ENCODE peak calls at places on chromosome 20, in nine cellular contexts. E, U, Q, Y, B, N, S, W and C are unnamed samples.

GRCh38 chr20:3406481-3407425 is 716 bp downstream of the DNAAF9 start:
- DNase-seq in S (no peak), Y (peak; percentile 79), E (peak; percentile 51), N (peak; percentile 87), B (no peak), U (no peak), W (peak; percentile 34), Q (no peak), C (no peak)

GRCh38 chr20:6718660-6719059 is 48.8 kb upstream of the BMP2 start:
- DNase-seq in Y (peak; percentile 35), N (no peak), Q (no peak), U (no peak), B (no peak), E (peak; percentile 11), W (no peak), S (no peak), C (no peak)

GRCh38 chr20:63794614-63795013 is 36.5 kb downstream of the ZBTB46 start:
- DNase-seq in S (peak; percentile 79), Y (no peak), W (no peak), B (no peak), Q (no peak), U (no peak), E (no peak), N (no peak), C (no peak)

GRCh38 chr20:14707865-14708574 is 370.6 kb upstream of the FLRT3 start:
- DNase-seq in N (no peak), W (no peak), E (no peak), U (no peak), B (no peak), Y (no peak), Q (no peak), S (no peak), C (no peak)

GRCh38 chr20:56385130-56385529 is 6.9 kb downstream of the AURKA start:
- DNase-seq in W (no peak), E (no peak), S (no peak), Y (no peak), B (no peak), U (no peak), Q (no peak), N (no peak), C (no peak)

GRCh38 chr20:16260911-16261310 is 312.3 kb downstream of the KIF16B start:
- DNase-seq in U (no peak), W (no peak), Q (no peak), S (no peak), B (peak; percentile 56), Y (no peak), E (no peak), N (no peak), C (no peak)

GRCh38 chr20:53468583-53468982 is 125.1 kb downstream of the ZNF217 start:
- DNase-seq in Q (no peak), E (no peak), U (no peak), W (no peak), N (no peak), S (no peak), B (no peak), Y (no peak), C (peak; percentile 20)

GRCh38 chr20:46007671-46008070 is 1.0 kb upstream of the MMP9 start:
- DNase-seq in E (no peak), U (no peak), Q (no peak), Y (no peak), N (no peak), B (no peak), W (no peak), S (no peak), C (no peak)

GRCh38 chr20:16407251-16408067 is 165.8 kb downstream of the KIF16B start:
- DNase-seq in B (no peak), Y (no peak), S (no peak), W (no peak), Q (no peak), U (no peak), N (no peak), E (peak; percentile 11), C (no peak)

GRCh38 chr20:14672066-14672465 is 334.7 kb upstream of the FLRT3 start:
- DNase-seq in E (peak; percentile 23), Y (no peak), B (no peak), U (no peak), W (no peak), Q (no peak), S (no peak), N (no peak), C (no peak)

GRCh38 chr20:62843656-62844055 is 18.0 kb downstream of the TCFL5 start:
- DNase-seq in Q (no peak), W (no peak), U (no peak), S (no peak), E (no peak), Y (no peak), B (no peak), N (no peak), C (no peak)

DNA sequence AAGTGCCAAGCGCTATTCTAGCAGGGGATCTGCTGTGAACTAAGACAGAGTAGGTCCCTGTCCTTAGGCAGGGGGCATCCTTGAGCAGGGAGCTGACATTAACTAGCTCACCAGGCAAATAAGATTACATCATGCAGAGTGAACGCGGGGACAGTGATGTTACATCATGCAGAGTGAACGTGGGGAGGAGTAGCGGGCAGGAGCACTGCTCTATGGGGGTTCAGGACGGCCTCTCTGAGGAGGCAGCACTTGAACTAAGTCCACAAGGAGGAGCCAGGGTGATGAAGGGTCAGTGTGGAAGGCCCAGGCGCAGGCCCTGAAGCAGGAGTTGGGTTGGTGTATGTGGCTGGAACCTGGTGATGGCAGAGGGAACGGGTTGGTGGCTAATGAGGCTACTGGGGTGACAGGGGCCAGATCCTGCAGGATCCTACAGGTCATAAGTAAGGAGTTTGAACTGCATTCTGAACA is 38.7 kb downstream of the KAT14 start:
- DNase-seq in Q (no peak), E (no peak), S (no peak), Y (no peak), N (no peak), W (no peak), B (no peak), U (no peak), C (no peak)
- TF ChIP-seq CTCF in Q (no peak), E (no peak), S (no peak), Y (no peak), N (no peak), W (no peak), B (no peak), U (no peak), C (no peak)

GRCh38 chr20:42018979-42019378 is 400.8 kb upstream of the CHD6 start:
- DNase-seq in B (no peak), Y (no peak), S (no peak), N (no peak), E (no peak), W (no peak), U (no peak), Q (no peak), C (no peak)
- TF ChIP-seq CTCF in B (no peak), Y (no peak), S (peak; percentile 20), N (no peak), E (no peak), W (no peak), U (no peak), Q (no peak), C (no peak)

GRCh38 chr20:59428006-59428405 is 127.6 kb downstream of the EDN3 start:
- DNase-seq in S (no peak), U (no peak), E (no peak), Y (no peak), B (no peak), N (no peak), W (no peak), Q (no peak), C (no peak)

GRCh38 chr20:59431014-59431413 is 130.6 kb downstream of the EDN3 start:
- DNase-seq in B (no peak), N (no peak), U (no peak), W (no peak), Q (no peak), E (no peak), S (no peak), Y (no peak), C (no peak)

GRCh38 chr20:59425572-59425971 is 125.2 kb downstream of the EDN3 start:
- DNase-seq in Y (no peak), B (no peak), W (no peak), Q (no peak), S (no peak), N (no peak), E (no peak), U (no peak), C (no peak)

GRCh38 chr20:59424976-59425375 is 124.6 kb downstream of the EDN3 start:
- DNase-seq in S (no peak), E (no peak), Q (no peak), B (no peak), Y (no peak), W (no peak), U (no peak), N (no peak), C (no peak)

DNA sequence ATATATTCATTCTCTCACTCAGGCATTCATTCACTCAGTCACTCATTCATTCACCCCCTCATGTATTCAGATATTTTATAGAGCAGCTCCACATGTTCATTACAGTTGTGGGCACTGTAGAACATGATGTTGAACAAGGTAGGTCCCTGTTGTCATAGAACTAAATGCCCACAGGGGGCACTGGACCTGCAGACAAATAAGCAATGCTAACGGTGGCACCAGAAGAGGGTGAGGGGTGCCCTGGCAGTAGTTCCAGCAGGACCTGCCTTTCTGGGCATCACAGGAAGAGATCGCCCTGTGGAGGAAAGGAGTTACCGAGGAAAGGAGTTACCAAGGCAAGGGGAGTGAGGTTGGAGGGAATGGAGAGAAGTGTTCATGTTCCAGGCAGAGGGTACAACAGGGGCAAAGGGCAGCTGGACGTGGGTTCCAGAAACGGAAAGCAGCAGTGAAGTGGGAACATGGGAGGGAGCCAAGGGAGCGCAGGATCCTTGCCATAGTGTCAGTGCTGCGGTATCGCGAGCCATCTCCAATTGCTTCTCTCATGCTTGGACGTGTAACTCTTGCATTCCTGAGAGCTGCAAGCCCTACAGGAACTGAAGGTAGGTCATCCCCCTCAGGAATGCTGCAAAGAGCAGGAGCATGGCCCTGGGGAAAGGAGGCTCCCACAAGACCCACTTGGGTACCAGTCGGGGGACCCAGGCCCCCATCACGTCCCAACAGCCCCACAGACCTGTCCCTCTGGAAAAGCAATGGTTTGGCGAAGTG is 128.2 kb downstream of the EDN3 start:
- DNase-seq in N (no peak), E (no peak), B (no peak), S (no peak), Y (no peak), Q (no peak), U (no peak), W (no peak), C (no peak)
- TF ChIP-seq CTCF in N (no peak), E (no peak), B (no peak), S (peak; percentile 45), Y (no peak), Q (no peak), U (no peak), W (no peak), C (no peak)

DNA sequence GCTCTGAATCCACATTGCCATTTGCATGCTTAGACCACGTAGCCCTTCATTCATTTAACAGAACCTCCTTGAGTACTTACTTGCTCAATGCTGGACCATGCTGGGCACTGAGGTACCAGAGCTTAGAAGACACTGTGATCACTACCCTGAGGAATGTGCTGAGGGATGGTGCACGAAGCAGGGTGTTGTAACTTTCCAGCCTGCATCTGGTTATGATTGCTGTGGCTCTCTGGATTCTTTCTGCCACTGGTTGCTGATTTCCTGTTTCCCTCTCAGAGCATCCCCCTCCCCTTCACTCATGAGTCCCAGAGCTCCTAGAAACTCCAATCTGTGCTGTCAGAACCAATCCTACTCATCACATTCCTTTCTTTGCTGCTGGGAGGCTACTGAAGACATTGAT is 537.4 kb downstream of the PTPRT start:
- DNase-seq in N (no peak), Q (no peak), Y (no peak), B (no peak), E (no peak), U (no peak), S (no peak), W (no peak), C (no peak)
- TF ChIP-seq CTCF in N (no peak), Q (no peak), Y (no peak), B (no peak), E (no peak), U (no peak), S (no peak), W (no peak), C (no peak)